ENCODE peak calls at places on chromosomes 6 and 20, in six cellular contexts. X is fibroblast of lung; E is NCI-H345; L is stimulated activated CD4-positive, alpha-beta T cell treated with anti-CD3 and anti-CD28 coated beads, Interleukin-4, amount 100 ng/mL, for 48 hours; G is memory B cell; I is NCI-H69. U is an unnamed sample.
A peak's percentile ranks its signal among the peaks of the same experiment; 100 is the strongest.

GRCh38 chr6:76594109-76594508 is 521.6 kb upstream of the IMPG1 start:
- DNase-seq in I (no peak), L (no peak), E (no peak), X (no peak), G (no peak), U (no peak)

GRCh38 chr20:46696791-46697279 is 7.6 kb upstream of the TP53RK start:
- DNase-seq in G (no peak), L (no peak), E (no peak), X (no peak), I (no peak), U (no peak)

GRCh38 chr6:123415844-123416468 is 220.8 kb downstream of the TRDN start:
- DNase-seq in I (peak; percentile 87), E (peak; percentile 79), L (peak; percentile 9), X (peak; percentile 47), G (peak; percentile 10), U (peak; percentile 30)

GRCh38 chr6:44730771-44731391 is 343.4 kb downstream of the CDC5L start:
- DNase-seq in E (no peak), G (no peak), L (no peak), I (no peak), X (peak; percentile 84), U (peak; percentile 74)

GRCh38 chr6:105954148-105954547 is 132.0 kb upstream of the PRDM1 start:
- DNase-seq in E (no peak), I (no peak), X (no peak), L (no peak), G (no peak), U (no peak)

GRCh38 chr20:48791666-48792071 is 36.1 kb downstream of the PREX1 start:
- DNase-seq in I (peak; percentile 16), L (no peak), E (no peak), X (peak; percentile 79), G (no peak), U (no peak)

GRCh38 chr6:24313477-24314141 is 44.2 kb downstream of the DCDC2 start:
- DNase-seq in I (peak; percentile 34), X (peak; percentile 99), L (no peak), E (no peak), G (no peak), U (peak; percentile 49)

GRCh38 chr20:62946918-62947317 is 5.6 kb upstream of the SLC17A9 start:
- DNase-seq in E (no peak), X (no peak), G (no peak), I (no peak), L (no peak), U (no peak)

GRCh38 chr20:49245921-49246740 is 26.9 kb downstream of the DDX27 start:
- DNase-seq in L (no peak), I (peak; percentile 45), X (peak; percentile 47), G (no peak), E (peak; percentile 36), U (peak; percentile 40)

GRCh38 chr20:64137598-64138031 is 26.6 kb upstream of the MYT1 start:
- DNase-seq in I (no peak), E (no peak), G (no peak), L (no peak), X (no peak), U (no peak)

GRCh38 chr6:113414511-113414910 is 442.6 kb upstream of the MARCKS start:
- DNase-seq in E (peak; percentile 26), X (peak; percentile 82), I (peak; percentile 69), L (no peak), G (no peak), U (no peak)

GRCh38 chr6:5379647-5380242 is 118.4 kb downstream of the FARS2 start:
- DNase-seq in L (peak; percentile 6), X (no peak), I (peak; percentile 81), E (no peak), G (peak; percentile 19), U (peak; percentile 43)

GRCh38 chr6:83592770-83593394 is 80.5 kb downstream of the PRSS35 start:
- DNase-seq in G (no peak), I (peak; percentile 31), E (no peak), X (peak; percentile 3), L (no peak), U (peak; percentile 19)

GRCh38 chr6:44456070-44456965 is 68.8 kb downstream of the CDC5L start:
- DNase-seq in X (peak; percentile 71), L (peak; percentile 21), G (no peak), I (peak; percentile 75), E (peak; percentile 49), U (peak; percentile 68)

GRCh38 chr6:148263961-148264360 is 78.7 kb upstream of the SASH1 start:
- DNase-seq in X (no peak), I (no peak), G (no peak), L (no peak), E (no peak), U (no peak)

GRCh38 chr20:52923123-52923543 is 49.0 kb upstream of the TSHZ2 start:
- DNase-seq in I (peak; percentile 1), G (no peak), E (no peak), X (peak; percentile 100), L (no peak), U (no peak)

GRCh38 chr6:20180935-20181334 is 31.3 kb downstream of the MBOAT1 start:
- DNase-seq in X (peak; percentile 20), I (peak; percentile 16), L (no peak), E (no peak), G (no peak), U (no peak)